ENCODE peak calls at places on chromosomes 7 and 10, in ten cellular contexts. Y, M, N, K, G, J, V, B, L and A are unnamed samples.

GRCh38 chr10:47206449-47207279 is 93.3 kb upstream of the GDF10 start:
- DNase-seq in J (no peak), V (no peak), G (no peak), B (no peak), K (peak; percentile 61), N (no peak), L (no peak), M (no peak), Y (no peak), A (no peak)

GRCh38 chr7:28957064-28957821 is 887 bp downstream of the TRIL start:
- DNase-seq in N (no peak), B (no peak), M (no peak), V (no peak), L (peak; percentile 89), G (peak; percentile 62), J (no peak), Y (no peak), K (no peak), A (no peak)

GRCh38 chr7:32881074-32881982 is 10.2 kb downstream of the KBTBD2 start:
- DNase-seq in J (no peak), K (no peak), M (no peak), G (no peak), L (no peak), Y (no peak), V (no peak), N (no peak), B (no peak), A (no peak)

GRCh38 chr7:91630581-91631370 is 249.7 kb downstream of the MTERF1 start:
- DNase-seq in B (no peak), V (no peak), N (no peak), Y (no peak), L (no peak), M (no peak), K (no peak), G (no peak), J (no peak), A (no peak)

GRCh38 chr7:140212100-140212881 is 35.5 kb upstream of the KDM7A start:
- DNase-seq in B (no peak), Y (peak; percentile 92), G (no peak), N (no peak), L (no peak), K (no peak), J (no peak), M (no peak), V (no peak), A (peak; percentile 90)

GRCh38 chr7:129926618-129927017 is 26.1 kb downstream of the UBE2H start:
- DNase-seq in N (no peak), L (no peak), G (no peak), B (no peak), V (no peak), K (no peak), M (no peak), Y (no peak), J (no peak), A (no peak)

GRCh38 chr10:103193107-103193819 is at the start of gene NT5C2:
- DNase-seq in J (peak; percentile 42), L (peak; percentile 38), G (peak; percentile 85), B (peak; percentile 73), N (peak; percentile 76), Y (peak; percentile 84), K (peak; percentile 65), M (no peak), V (peak; percentile 63), A (peak; percentile 80)

GRCh38 chr10:127919418-127920191 is 12.7 kb downstream of the PTPRE start:
- DNase-seq in M (peak; percentile 86), J (no peak), K (no peak), N (no peak), B (no peak), G (no peak), L (no peak), Y (no peak), V (no peak), A (no peak)

GRCh38 chr7:486216-486743 is 33.4 kb downstream of the PDGFA start:
- DNase-seq in N (no peak), Y (no peak), L (no peak), J (no peak), V (no peak), B (no peak), G (no peak), M (no peak), K (no peak), A (no peak)

GRCh38 chr7:46115410-46115809 is 194.3 kb upstream of the IGFBP3 start:
- DNase-seq in G (no peak), M (no peak), J (no peak), K (no peak), Y (no peak), N (no peak), V (no peak), B (no peak), L (no peak), A (no peak)

GRCh38 chr10:82558208-82558607 is 683.2 kb downstream of the NRG3 start:
- DNase-seq in Y (no peak), L (no peak), K (no peak), J (no peak), M (no peak), V (no peak), B (no peak), G (no peak), N (no peak), A (no peak)

GRCh38 chr7:134593530-134594392 is 44.9 kb downstream of the AKR1B15 start:
- DNase-seq in M (peak; percentile 95), L (no peak), Y (no peak), V (no peak), J (no peak), G (peak; percentile 72), K (no peak), B (peak; percentile 91), N (peak; percentile 86), A (no peak)

GRCh38 chr10:61130366-61130765 is 186.4 kb upstream of the RHOBTB1 start:
- DNase-seq in M (no peak), J (no peak), B (no peak), V (no peak), L (no peak), Y (no peak), N (no peak), G (no peak), K (no peak), A (no peak)

GRCh38 chr10:42975005-42975493 is 101.8 kb upstream of the RET start:
- DNase-seq in J (no peak), K (no peak), N (no peak), M (no peak), B (no peak), V (no peak), Y (no peak), G (no peak), L (no peak), A (no peak)

GRCh38 chr10:103281753-103282152 is 4.8 kb downstream of the INA start:
- DNase-seq in K (no peak), B (no peak), Y (no peak), N (no peak), J (peak; percentile 83), G (no peak), V (no peak), M (no peak), L (peak; percentile 80), A (peak; percentile 51)

GRCh38 chr7:97187067-97187466 is 69.6 kb downstream of the SDHAF3 start:
- DNase-seq in N (no peak), V (no peak), K (no peak), J (no peak), Y (no peak), G (no peak), L (no peak), B (no peak), M (peak; percentile 24), A (no peak)

GRCh38 chr7:116633131-116633988 is 38.6 kb upstream of the MET start:
- DNase-seq in L (no peak), Y (peak; percentile 73), K (no peak), B (no peak), J (no peak), V (no peak), G (peak; percentile 21), M (no peak), N (no peak), A (no peak)